ENCODE peak calls at places on chromosome 17, in six cellular contexts. One of them, this sample, is unnamed.

GRCh38 chr17:63823659-63824331 is 3.4 kb upstream of the PSMC5 start:
- DNase-seq in mesenchymal stem cell: no peak
- DNase-seq in transverse colon: no peak
- DNase-seq in bronchial epithelial cell: no peak
- DNase-seq in NT2/D1: no peak
- DNase-seq in thoracic aorta: no peak
- DNase-seq in this sample: no peak

GRCh38 chr17:16342979-16343378 is 10.3 kb downstream of the CENPV start:
- DNase-seq in bronchial epithelial cell: no peak
- DNase-seq in transverse colon: no peak
- DNase-seq in mesenchymal stem cell: peak
- DNase-seq in NT2/D1: no peak
- DNase-seq in thoracic aorta: no peak
- DNase-seq in this sample: peak

GRCh38 chr17:19370493-19370960 is 7.8 kb upstream of the MAPK7 start:
- DNase-seq in transverse colon: no peak
- DNase-seq in thoracic aorta: no peak
- DNase-seq in mesenchymal stem cell: no peak
- DNase-seq in bronchial epithelial cell: no peak
- DNase-seq in NT2/D1: no peak
- DNase-seq in this sample: no peak

GRCh38 chr17:55416000-55416399 is 5.6 kb downstream of the MMD start:
- DNase-seq in bronchial epithelial cell: no peak
- DNase-seq in transverse colon: no peak
- DNase-seq in mesenchymal stem cell: no peak
- DNase-seq in NT2/D1: no peak
- DNase-seq in thoracic aorta: no peak
- DNase-seq in this sample: no peak

GRCh38 chr17:80097307-80097630 is 4.1 kb upstream of the GAA start:
- DNase-seq in NT2/D1: no peak
- DNase-seq in transverse colon: no peak
- DNase-seq in thoracic aorta: no peak
- DNase-seq in bronchial epithelial cell: no peak
- DNase-seq in mesenchymal stem cell: no peak
- DNase-seq in this sample: no peak

GRCh38 chr17:44204453-44204882 is 4.8 kb upstream of the ATXN7L3 start:
- DNase-seq in mesenchymal stem cell: peak
- DNase-seq in transverse colon: no peak
- DNase-seq in bronchial epithelial cell: peak
- DNase-seq in thoracic aorta: no peak
- DNase-seq in NT2/D1: no peak
- DNase-seq in this sample: peak

GRCh38 chr17:80959330-80960036 is 32.2 kb upstream of the CHMP6 start:
- DNase-seq in thoracic aorta: peak
- DNase-seq in mesenchymal stem cell: no peak
- DNase-seq in transverse colon: peak
- DNase-seq in NT2/D1: no peak
- DNase-seq in bronchial epithelial cell: no peak
- DNase-seq in this sample: peak

GRCh38 chr17:16922386-16923096 is 49.4 kb downstream of the TNFRSF13B start:
- DNase-seq in transverse colon: peak
- DNase-seq in mesenchymal stem cell: no peak
- DNase-seq in thoracic aorta: no peak
- DNase-seq in NT2/D1: no peak
- DNase-seq in bronchial epithelial cell: peak
- DNase-seq in this sample: no peak

GRCh38 chr17:46851029-46851741 is at the start of gene WNT9B:
- DNase-seq in transverse colon: peak
- DNase-seq in thoracic aorta: no peak
- DNase-seq in bronchial epithelial cell: no peak
- DNase-seq in NT2/D1: no peak
- DNase-seq in mesenchymal stem cell: no peak
- DNase-seq in this sample: peak

GRCh38 chr17:17719199-17719940 is 38.1 kb downstream of the RAI1 start:
- DNase-seq in transverse colon: no peak
- DNase-seq in bronchial epithelial cell: no peak
- DNase-seq in mesenchymal stem cell: no peak
- DNase-seq in thoracic aorta: no peak
- DNase-seq in NT2/D1: no peak
- DNase-seq in this sample: no peak

GRCh38 chr17:74330446-74330845 is 4.4 kb downstream of the KIF19 start:
- DNase-seq in mesenchymal stem cell: no peak
- DNase-seq in transverse colon: no peak
- DNase-seq in thoracic aorta: no peak
- DNase-seq in bronchial epithelial cell: no peak
- DNase-seq in NT2/D1: no peak
- DNase-seq in this sample: no peak

GRCh38 chr17:78898947-78899346 is 4.1 kb downstream of the CEP295NL start:
- DNase-seq in bronchial epithelial cell: no peak
- DNase-seq in thoracic aorta: no peak
- DNase-seq in transverse colon: no peak
- DNase-seq in NT2/D1: no peak
- DNase-seq in mesenchymal stem cell: no peak
- DNase-seq in this sample: no peak

GRCh38 chr17:78933025-78933958 is 8.1 kb upstream of the TIMP2 start:
- DNase-seq in NT2/D1: no peak
- DNase-seq in transverse colon: peak
- DNase-seq in thoracic aorta: peak
- DNase-seq in bronchial epithelial cell: peak
- DNase-seq in mesenchymal stem cell: peak
- DNase-seq in this sample: peak

GRCh38 chr17:18166894-18167293 is 16.7 kb upstream of the ALKBH5 start:
- DNase-seq in bronchial epithelial cell: no peak
- DNase-seq in transverse colon: no peak
- DNase-seq in thoracic aorta: no peak
- DNase-seq in NT2/D1: no peak
- DNase-seq in mesenchymal stem cell: no peak
- DNase-seq in this sample: no peak

GRCh38 chr17:75524971-75525805 is at the start of gene LLGL2:
- DNase-seq in NT2/D1: peak
- DNase-seq in thoracic aorta: no peak
- DNase-seq in bronchial epithelial cell: peak
- DNase-seq in mesenchymal stem cell: peak
- DNase-seq in transverse colon: peak
- DNase-seq in this sample: peak

GRCh38 chr17:13014801-13015200 is 3.0 kb downstream of the ELAC2 start:
- DNase-seq in mesenchymal stem cell: no peak
- DNase-seq in NT2/D1: no peak
- DNase-seq in thoracic aorta: no peak
- DNase-seq in transverse colon: no peak
- DNase-seq in bronchial epithelial cell: no peak
- DNase-seq in this sample: no peak

GRCh38 chr17:34245496-34245895 is 9.6 kb upstream of the CCL2 start:
- DNase-seq in NT2/D1: no peak
- DNase-seq in mesenchymal stem cell: no peak
- DNase-seq in thoracic aorta: no peak
- DNase-seq in transverse colon: no peak
- DNase-seq in bronchial epithelial cell: no peak
- DNase-seq in this sample: no peak

GRCh38 chr17:14688134-14688533 is 387.3 kb downstream of the HS3ST3B1 start:
- DNase-seq in bronchial epithelial cell: peak
- DNase-seq in thoracic aorta: no peak
- DNase-seq in NT2/D1: no peak
- DNase-seq in mesenchymal stem cell: no peak
- DNase-seq in transverse colon: no peak
- DNase-seq in this sample: no peak

GRCh38 chr17:57342963-57343589 is 86.8 kb downstream of the MSI2 start:
- DNase-seq in mesenchymal stem cell: no peak
- DNase-seq in thoracic aorta: no peak
- DNase-seq in transverse colon: no peak
- DNase-seq in NT2/D1: no peak
- DNase-seq in bronchial epithelial cell: no peak
- DNase-seq in this sample: no peak

GRCh38 chr17:78127240-78127887 is 1.2 kb downstream of the TMC6 start:
- DNase-seq in thoracic aorta: no peak
- DNase-seq in bronchial epithelial cell: no peak
- DNase-seq in transverse colon: peak
- DNase-seq in NT2/D1: no peak
- DNase-seq in mesenchymal stem cell: peak
- DNase-seq in this sample: no peak

GRCh38 chr17:42098747-42099399 is 600 bp upstream of the ZNF385C start:
- DNase-seq in NT2/D1: no peak
- DNase-seq in bronchial epithelial cell: no peak
- DNase-seq in mesenchymal stem cell: no peak
- DNase-seq in transverse colon: no peak
- DNase-seq in thoracic aorta: no peak
- DNase-seq in this sample: no peak

GRCh38 chr17:65910836-65911235 is 281.1 kb downstream of the CEP112 start:
- DNase-seq in mesenchymal stem cell: no peak
- DNase-seq in thoracic aorta: no peak
- DNase-seq in transverse colon: no peak
- DNase-seq in bronchial epithelial cell: no peak
- DNase-seq in NT2/D1: no peak
- DNase-seq in this sample: no peak

GRCh38 chr17:82884341-82884871 is 44.6 kb upstream of the ZNF750 start:
- DNase-seq in NT2/D1: no peak
- DNase-seq in thoracic aorta: no peak
- DNase-seq in mesenchymal stem cell: no peak
- DNase-seq in bronchial epithelial cell: no peak
- DNase-seq in transverse colon: no peak
- DNase-seq in this sample: no peak

GRCh38 chr17:27878776-27879562 is 14.2 kb downstream of the LYRM9 start:
- DNase-seq in bronchial epithelial cell: no peak
- DNase-seq in mesenchymal stem cell: no peak
- DNase-seq in thoracic aorta: no peak
- DNase-seq in NT2/D1: no peak
- DNase-seq in transverse colon: no peak
- DNase-seq in this sample: no peak

GRCh38 chr17:33277436-33278100 is 15.5 kb downstream of the ASIC2 start:
- DNase-seq in mesenchymal stem cell: no peak
- DNase-seq in thoracic aorta: no peak
- DNase-seq in NT2/D1: no peak
- DNase-seq in transverse colon: no peak
- DNase-seq in bronchial epithelial cell: no peak
- DNase-seq in this sample: no peak

GRCh38 chr17:44353656-44354331 is 8.7 kb downstream of the GRN start:
- DNase-seq in mesenchymal stem cell: peak
- DNase-seq in transverse colon: peak
- DNase-seq in bronchial epithelial cell: no peak
- DNase-seq in NT2/D1: no peak
- DNase-seq in thoracic aorta: no peak
- DNase-seq in this sample: no peak

GRCh38 chr17:12632785-12633184 is 32.9 kb upstream of the MYOCD start:
- DNase-seq in bronchial epithelial cell: no peak
- DNase-seq in NT2/D1: no peak
- DNase-seq in thoracic aorta: no peak
- DNase-seq in mesenchymal stem cell: no peak
- DNase-seq in transverse colon: no peak
- DNase-seq in this sample: no peak

GRCh38 chr17:74810699-74811485 is 34.7 kb upstream of the NAT9 start:
- DNase-seq in bronchial epithelial cell: no peak
- DNase-seq in transverse colon: no peak
- DNase-seq in mesenchymal stem cell: no peak
- DNase-seq in NT2/D1: no peak
- DNase-seq in thoracic aorta: no peak
- DNase-seq in this sample: no peak

GRCh38 chr17:6070280-6070894 is at the start of gene WSCD1:
- DNase-seq in mesenchymal stem cell: peak
- DNase-seq in thoracic aorta: no peak
- DNase-seq in transverse colon: peak
- DNase-seq in NT2/D1: no peak
- DNase-seq in bronchial epithelial cell: no peak
- DNase-seq in this sample: peak
- H3K4me3 ChIP-seq in mesenchymal stem cell: peak
- H3K4me3 ChIP-seq in thoracic aorta: peak
- H3K4me3 ChIP-seq in transverse colon: peak
- H3K4me3 ChIP-seq in NT2/D1: peak
- H3K4me3 ChIP-seq in bronchial epithelial cell: no peak
- H3K4me3 ChIP-seq in this sample: peak

DNA sequence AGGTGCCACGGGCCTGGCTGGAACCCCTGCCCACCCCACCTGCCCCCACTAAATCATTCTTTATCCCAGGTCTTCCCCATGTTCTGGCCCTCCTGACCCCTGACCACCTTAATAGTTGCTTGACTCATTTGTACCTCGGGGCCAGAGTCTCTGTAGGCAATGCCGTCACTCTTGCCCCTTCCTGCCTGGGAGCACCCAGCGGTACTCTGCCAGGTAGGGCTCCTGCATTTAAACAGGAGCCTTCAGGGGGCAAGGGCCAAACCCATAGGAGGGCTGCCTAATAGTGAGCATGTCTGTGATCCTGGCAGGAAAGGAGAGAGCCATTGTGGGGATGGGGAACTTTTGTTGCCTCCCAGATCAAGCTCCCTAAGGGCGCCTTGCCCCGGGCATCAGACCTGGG is 8.8 kb upstream of the ITGA3 start:
- DNase-seq in mesenchymal stem cell: no peak
- DNase-seq in thoracic aorta: no peak
- DNase-seq in transverse colon: no peak
- DNase-seq in bronchial epithelial cell: no peak
- DNase-seq in NT2/D1: no peak
- DNase-seq in this sample: no peak
- H3K4me3 ChIP-seq in mesenchymal stem cell: peak
- H3K4me3 ChIP-seq in thoracic aorta: no peak
- H3K4me3 ChIP-seq in transverse colon: no peak
- H3K4me3 ChIP-seq in bronchial epithelial cell: no peak
- H3K4me3 ChIP-seq in NT2/D1: no peak
- H3K4me3 ChIP-seq in this sample: peak

GRCh38 chr17:3002538-3003301 is 60.7 kb downstream of the OR1D5 start:
- DNase-seq in mesenchymal stem cell: no peak
- DNase-seq in bronchial epithelial cell: no peak
- DNase-seq in transverse colon: peak
- DNase-seq in NT2/D1: no peak
- DNase-seq in thoracic aorta: no peak
- DNase-seq in this sample: no peak

GRCh38 chr17:3005696-3006095 is 57.7 kb downstream of the OR1D5 start:
- DNase-seq in transverse colon: no peak
- DNase-seq in bronchial epithelial cell: no peak
- DNase-seq in NT2/D1: no peak
- DNase-seq in mesenchymal stem cell: no peak
- DNase-seq in thoracic aorta: no peak
- DNase-seq in this sample: no peak

GRCh38 chr17:3003401-3004149 is 59.8 kb downstream of the OR1D5 start:
- DNase-seq in thoracic aorta: no peak
- DNase-seq in mesenchymal stem cell: no peak
- DNase-seq in NT2/D1: no peak
- DNase-seq in bronchial epithelial cell: no peak
- DNase-seq in transverse colon: peak
- DNase-seq in this sample: no peak

GRCh38 chr17:3004925-3005324 is 58.5 kb downstream of the OR1D5 start:
- DNase-seq in thoracic aorta: no peak
- DNase-seq in NT2/D1: no peak
- DNase-seq in mesenchymal stem cell: no peak
- DNase-seq in bronchial epithelial cell: no peak
- DNase-seq in transverse colon: no peak
- DNase-seq in this sample: no peak

GRCh38 chr17:3004150-3004801 is 59.1 kb downstream of the OR1D5 start:
- DNase-seq in NT2/D1: no peak
- DNase-seq in transverse colon: peak
- DNase-seq in mesenchymal stem cell: peak
- DNase-seq in bronchial epithelial cell: peak
- DNase-seq in thoracic aorta: peak
- DNase-seq in this sample: peak
- H3K4me3 ChIP-seq in NT2/D1: no peak
- H3K4me3 ChIP-seq in transverse colon: no peak
- H3K4me3 ChIP-seq in mesenchymal stem cell: peak
- H3K4me3 ChIP-seq in bronchial epithelial cell: no peak
- H3K4me3 ChIP-seq in thoracic aorta: peak
- H3K4me3 ChIP-seq in this sample: peak

GRCh38 chr17:2247005-2247404 is 56.6 kb downstream of the SMG6 start:
- DNase-seq in mesenchymal stem cell: peak
- DNase-seq in transverse colon: no peak
- DNase-seq in bronchial epithelial cell: no peak
- DNase-seq in NT2/D1: no peak
- DNase-seq in thoracic aorta: no peak
- DNase-seq in this sample: no peak
- H3K4me3 ChIP-seq in mesenchymal stem cell: no peak
- H3K4me3 ChIP-seq in transverse colon: no peak
- H3K4me3 ChIP-seq in bronchial epithelial cell: no peak
- H3K4me3 ChIP-seq in NT2/D1: no peak
- H3K4me3 ChIP-seq in thoracic aorta: no peak
- H3K4me3 ChIP-seq in this sample: no peak

GRCh38 chr17:6554871-6555330 is 1.5 kb downstream of the PITPNM3 start:
- DNase-seq in mesenchymal stem cell: no peak
- DNase-seq in bronchial epithelial cell: no peak
- DNase-seq in thoracic aorta: no peak
- DNase-seq in NT2/D1: no peak
- DNase-seq in transverse colon: peak
- DNase-seq in this sample: no peak
- H3K4me3 ChIP-seq in mesenchymal stem cell: peak
- H3K4me3 ChIP-seq in bronchial epithelial cell: peak
- H3K4me3 ChIP-seq in thoracic aorta: peak
- H3K4me3 ChIP-seq in NT2/D1: peak
- H3K4me3 ChIP-seq in transverse colon: no peak
- H3K4me3 ChIP-seq in this sample: peak

This sample was measured in adipocyte.